ENCODE peak calls at places on chromosomes 5 and 9, in seven cellular contexts. One of them, this sample, is unnamed. For H3K4me1, the result is how much of the 10 kb centered on the place peaks cover.

GRCh38 chr9:104868687-104869404 is 59.1 kb downstream of the ABCA1 start:
- DNase-seq in left lung: peak
- DNase-seq in Peyer's patch: no peak
- DNase-seq in right atrium auricular region: no peak
- DNase-seq in lower lobe of right lung: peak
- DNase-seq in heart right ventricle: peak
- DNase-seq in left ventricle myocardium inferior: peak
- DNase-seq in this sample: no peak

GRCh38 chr5:120139039-120139438 is 325.1 kb upstream of the PRR16 start:
- DNase-seq in left lung: no peak
- DNase-seq in Peyer's patch: no peak
- DNase-seq in right atrium auricular region: no peak
- DNase-seq in lower lobe of right lung: no peak
- DNase-seq in heart right ventricle: no peak
- DNase-seq in left ventricle myocardium inferior: no peak
- DNase-seq in this sample: no peak

GRCh38 chr5:81303563-81303962 is 2.2 kb downstream of the ZCCHC9 start:
- DNase-seq in left lung: no peak
- DNase-seq in Peyer's patch: no peak
- DNase-seq in right atrium auricular region: no peak
- DNase-seq in lower lobe of right lung: no peak
- DNase-seq in heart right ventricle: no peak
- DNase-seq in left ventricle myocardium inferior: no peak
- DNase-seq in this sample: no peak

GRCh38 chr9:133188006-133188842 is 20.8 kb downstream of the OBP2B start:
- DNase-seq in left lung: no peak
- DNase-seq in Peyer's patch: no peak
- DNase-seq in right atrium auricular region: no peak
- DNase-seq in lower lobe of right lung: no peak
- DNase-seq in heart right ventricle: no peak
- DNase-seq in left ventricle myocardium inferior: no peak
- DNase-seq in this sample: no peak

GRCh38 chr5:153148624-153148976 is 341.9 kb upstream of the GRIA1 start:
- DNase-seq in left lung: no peak
- DNase-seq in Peyer's patch: no peak
- DNase-seq in right atrium auricular region: no peak
- DNase-seq in lower lobe of right lung: no peak
- DNase-seq in heart right ventricle: no peak
- DNase-seq in left ventricle myocardium inferior: no peak
- DNase-seq in this sample: no peak

GRCh38 chr9:75483636-75484035 is 395.3 kb downstream of the OSTF1 start:
- DNase-seq in left lung: no peak
- DNase-seq in Peyer's patch: no peak
- DNase-seq in right atrium auricular region: no peak
- DNase-seq in lower lobe of right lung: no peak
- DNase-seq in heart right ventricle: no peak
- DNase-seq in left ventricle myocardium inferior: no peak
- DNase-seq in this sample: no peak

GRCh38 chr9:134597041-134597913 is 44.3 kb upstream of the COL5A1 start:
- DNase-seq in left lung: no peak
- DNase-seq in Peyer's patch: no peak
- DNase-seq in right atrium auricular region: peak
- DNase-seq in lower lobe of right lung: no peak
- DNase-seq in heart right ventricle: no peak
- DNase-seq in left ventricle myocardium inferior: no peak
- DNase-seq in this sample: peak

GRCh38 chr9:112844771-112845542 is 45.7 kb downstream of the SLC46A2 start:
- DNase-seq in left lung: peak
- DNase-seq in Peyer's patch: peak
- DNase-seq in right atrium auricular region: peak
- DNase-seq in lower lobe of right lung: peak
- DNase-seq in heart right ventricle: peak
- DNase-seq in left ventricle myocardium inferior: peak
- DNase-seq in this sample: no peak

GRCh38 chr5:105462377-105462776 is 1899.8 kb upstream of the NUDT12 start:
- DNase-seq in left lung: no peak
- DNase-seq in Peyer's patch: no peak
- DNase-seq in right atrium auricular region: no peak
- DNase-seq in lower lobe of right lung: no peak
- DNase-seq in heart right ventricle: no peak
- DNase-seq in left ventricle myocardium inferior: no peak
- DNase-seq in this sample: no peak

GRCh38 chr9:126893079-126893478 is 21.5 kb upstream of the RALGPS1 start:
- DNase-seq in left lung: no peak
- DNase-seq in Peyer's patch: no peak
- DNase-seq in right atrium auricular region: no peak
- DNase-seq in lower lobe of right lung: no peak
- DNase-seq in heart right ventricle: no peak
- DNase-seq in left ventricle myocardium inferior: no peak
- DNase-seq in this sample: no peak

GRCh38 chr5:79255786-79256557 is 20.0 kb downstream of the JMY start:
- DNase-seq in left lung: no peak
- DNase-seq in Peyer's patch: no peak
- DNase-seq in right atrium auricular region: no peak
- DNase-seq in lower lobe of right lung: no peak
- DNase-seq in heart right ventricle: no peak
- DNase-seq in left ventricle myocardium inferior: no peak
- DNase-seq in this sample: no peak

GRCh38 chr5:16943846-16944675 is 8.0 kb upstream of the MYO10 start:
- DNase-seq in left lung: no peak
- DNase-seq in Peyer's patch: no peak
- DNase-seq in right atrium auricular region: no peak
- DNase-seq in lower lobe of right lung: no peak
- DNase-seq in heart right ventricle: no peak
- DNase-seq in left ventricle myocardium inferior: no peak
- DNase-seq in this sample: no peak

GRCh38 chr9:93057024-93057702 is 1.3 kb upstream of the SUSD3 start:
- DNase-seq in left lung: no peak
- DNase-seq in Peyer's patch: no peak
- DNase-seq in right atrium auricular region: no peak
- DNase-seq in lower lobe of right lung: no peak
- DNase-seq in heart right ventricle: no peak
- DNase-seq in left ventricle myocardium inferior: no peak
- DNase-seq in this sample: no peak

GRCh38 chr9:123604861-123605260 is 248.9 kb downstream of the CRB2 start:
- DNase-seq in left lung: no peak
- DNase-seq in Peyer's patch: no peak
- DNase-seq in right atrium auricular region: no peak
- DNase-seq in lower lobe of right lung: no peak
- DNase-seq in heart right ventricle: no peak
- DNase-seq in left ventricle myocardium inferior: no peak
- DNase-seq in this sample: no peak

GRCh38 chr9:126234681-126235349 is 91.8 kb upstream of the MVB12B start:
- DNase-seq in left lung: no peak
- DNase-seq in Peyer's patch: no peak
- DNase-seq in right atrium auricular region: no peak
- DNase-seq in lower lobe of right lung: no peak
- DNase-seq in heart right ventricle: no peak
- DNase-seq in left ventricle myocardium inferior: no peak
- DNase-seq in this sample: peak

GRCh38 chr9:37442556-37442955 is 20.1 kb downstream of the GRHPR start:
- DNase-seq in left lung: no peak
- DNase-seq in Peyer's patch: no peak
- DNase-seq in right atrium auricular region: no peak
- DNase-seq in lower lobe of right lung: no peak
- DNase-seq in heart right ventricle: no peak
- DNase-seq in left ventricle myocardium inferior: no peak
- DNase-seq in this sample: no peak

GRCh38 chr9:113185271-113185670 is 34.5 kb downstream of the SLC31A2 start:
- DNase-seq in left lung: no peak
- DNase-seq in Peyer's patch: no peak
- DNase-seq in right atrium auricular region: no peak
- DNase-seq in lower lobe of right lung: no peak
- DNase-seq in heart right ventricle: no peak
- DNase-seq in left ventricle myocardium inferior: no peak
- DNase-seq in this sample: peak

GRCh38 chr5:140734354-140734753 is 34.1 kb downstream of the ZMAT2 start:
- DNase-seq in left lung: no peak
- DNase-seq in Peyer's patch: no peak
- DNase-seq in right atrium auricular region: no peak
- DNase-seq in lower lobe of right lung: no peak
- DNase-seq in heart right ventricle: no peak
- DNase-seq in left ventricle myocardium inferior: no peak
- DNase-seq in this sample: no peak

GRCh38 chr9:95764920-95765319 is 110.6 kb upstream of the ERCC6L2 start:
- DNase-seq in left lung: no peak
- DNase-seq in Peyer's patch: no peak
- DNase-seq in right atrium auricular region: no peak
- DNase-seq in lower lobe of right lung: no peak
- DNase-seq in heart right ventricle: no peak
- DNase-seq in left ventricle myocardium inferior: no peak
- DNase-seq in this sample: no peak

GRCh38 chr5:169095976-169096375 is 205.0 kb downstream of the SLIT3 start:
- DNase-seq in left lung: no peak
- DNase-seq in Peyer's patch: no peak
- DNase-seq in right atrium auricular region: no peak
- DNase-seq in lower lobe of right lung: no peak
- DNase-seq in heart right ventricle: no peak
- DNase-seq in left ventricle myocardium inferior: no peak
- DNase-seq in this sample: no peak

GRCh38 chr9:107472581-107473335 is 16.8 kb downstream of the KLF4 start:
- DNase-seq in left lung: no peak
- DNase-seq in Peyer's patch: no peak
- DNase-seq in right atrium auricular region: no peak
- DNase-seq in lower lobe of right lung: no peak
- DNase-seq in heart right ventricle: no peak
- DNase-seq in left ventricle myocardium inferior: no peak
- DNase-seq in this sample: no peak

DNA sequence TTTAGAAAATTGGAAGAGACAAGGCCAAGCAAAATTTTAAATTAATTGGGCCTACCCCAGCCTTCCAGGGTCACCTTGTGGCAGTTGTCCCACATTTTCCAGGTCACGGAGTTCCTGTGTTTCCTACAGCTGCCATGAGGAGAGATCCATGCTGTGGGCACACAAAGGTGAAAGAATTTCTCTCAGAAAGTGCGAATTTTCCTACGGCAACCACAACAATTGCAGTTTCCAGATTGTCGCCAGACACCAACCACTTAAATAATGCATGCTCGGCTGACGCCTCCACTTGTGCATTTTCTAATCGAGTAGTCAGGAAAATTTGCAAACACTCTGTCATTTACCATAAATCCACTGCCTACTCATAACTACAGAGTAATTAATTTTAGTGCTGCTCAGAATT is 390.0 kb downstream of the NR2F1-AS1 start:
- DNase-seq in left lung: no peak
- DNase-seq in Peyer's patch: no peak
- DNase-seq in right atrium auricular region: no peak
- DNase-seq in lower lobe of right lung: no peak
- DNase-seq in heart right ventricle: no peak
- DNase-seq in left ventricle myocardium inferior: no peak
- DNase-seq in this sample: no peak
- H3K4me1 ChIP-seq in left lung: under half
- H3K4me1 ChIP-seq in Peyer's patch: under half
- H3K4me1 ChIP-seq in right atrium auricular region: under half
- H3K4me1 ChIP-seq in lower lobe of right lung: under half
- H3K4me1 ChIP-seq in heart right ventricle: under half
- H3K4me1 ChIP-seq in left ventricle myocardium inferior: under half
- H3K4me1 ChIP-seq in this sample: under half

GRCh38 chr9:35561468-35562261 is 43.4 kb upstream of the TESK1 start:
- DNase-seq in left lung: no peak
- DNase-seq in Peyer's patch: no peak
- DNase-seq in right atrium auricular region: no peak
- DNase-seq in lower lobe of right lung: no peak
- DNase-seq in heart right ventricle: no peak
- DNase-seq in left ventricle myocardium inferior: no peak
- DNase-seq in this sample: no peak

GRCh38 chr9:35562895-35563746 is 41.9 kb upstream of the TESK1 start:
- DNase-seq in left lung: no peak
- DNase-seq in Peyer's patch: no peak
- DNase-seq in right atrium auricular region: no peak
- DNase-seq in lower lobe of right lung: no peak
- DNase-seq in heart right ventricle: no peak
- DNase-seq in left ventricle myocardium inferior: no peak
- DNase-seq in this sample: no peak

GRCh38 chr9:35566417-35566816 is 38.6 kb upstream of the TESK1 start:
- DNase-seq in left lung: no peak
- DNase-seq in Peyer's patch: no peak
- DNase-seq in right atrium auricular region: no peak
- DNase-seq in lower lobe of right lung: no peak
- DNase-seq in heart right ventricle: no peak
- DNase-seq in left ventricle myocardium inferior: no peak
- DNase-seq in this sample: no peak

GRCh38 chr9:35564658-35565061 is 40.4 kb upstream of the TESK1 start:
- DNase-seq in left lung: no peak
- DNase-seq in Peyer's patch: no peak
- DNase-seq in right atrium auricular region: peak
- DNase-seq in lower lobe of right lung: no peak
- DNase-seq in heart right ventricle: no peak
- DNase-seq in left ventricle myocardium inferior: no peak
- DNase-seq in this sample: no peak

GRCh38 chr9:35563791-35564197 is 41.3 kb upstream of the TESK1 start:
- DNase-seq in left lung: no peak
- DNase-seq in Peyer's patch: no peak
- DNase-seq in right atrium auricular region: no peak
- DNase-seq in lower lobe of right lung: no peak
- DNase-seq in heart right ventricle: peak
- DNase-seq in left ventricle myocardium inferior: peak
- DNase-seq in this sample: no peak
- H3K4me3 ChIP-seq in left lung: no peak
- H3K4me3 ChIP-seq in Peyer's patch: peak
- H3K4me3 ChIP-seq in right atrium auricular region: peak
- H3K4me3 ChIP-seq in lower lobe of right lung: no peak
- H3K4me3 ChIP-seq in heart right ventricle: peak
- H3K4me3 ChIP-seq in left ventricle myocardium inferior: peak
- H3K4me3 ChIP-seq in this sample: peak

GRCh38 chr5:71699233-71699632 is 19.8 kb upstream of the CARTPT start:
- DNase-seq in left lung: no peak
- DNase-seq in Peyer's patch: no peak
- DNase-seq in right atrium auricular region: no peak
- DNase-seq in lower lobe of right lung: no peak
- DNase-seq in heart right ventricle: no peak
- DNase-seq in left ventricle myocardium inferior: no peak
- DNase-seq in this sample: no peak

GRCh38 chr5:71697967-71698366 is 21.1 kb upstream of the CARTPT start:
- DNase-seq in left lung: no peak
- DNase-seq in Peyer's patch: no peak
- DNase-seq in right atrium auricular region: no peak
- DNase-seq in lower lobe of right lung: no peak
- DNase-seq in heart right ventricle: peak
- DNase-seq in left ventricle myocardium inferior: peak
- DNase-seq in this sample: no peak

GRCh38 chr5:71695069-71695468 is 24.0 kb upstream of the CARTPT start:
- DNase-seq in left lung: no peak
- DNase-seq in Peyer's patch: peak
- DNase-seq in right atrium auricular region: no peak
- DNase-seq in lower lobe of right lung: no peak
- DNase-seq in heart right ventricle: no peak
- DNase-seq in left ventricle myocardium inferior: no peak
- DNase-seq in this sample: no peak

GRCh38 chr5:71695561-71695960 is 23.5 kb upstream of the CARTPT start:
- DNase-seq in left lung: no peak
- DNase-seq in Peyer's patch: no peak
- DNase-seq in right atrium auricular region: no peak
- DNase-seq in lower lobe of right lung: no peak
- DNase-seq in heart right ventricle: no peak
- DNase-seq in left ventricle myocardium inferior: no peak
- DNase-seq in this sample: no peak

GRCh38 chr5:71693828-71694427 is 25.1 kb upstream of the CARTPT start:
- DNase-seq in left lung: no peak
- DNase-seq in Peyer's patch: no peak
- DNase-seq in right atrium auricular region: no peak
- DNase-seq in lower lobe of right lung: no peak
- DNase-seq in heart right ventricle: no peak
- DNase-seq in left ventricle myocardium inferior: no peak
- DNase-seq in this sample: no peak
- H3K4me1 ChIP-seq in left lung: under half
- H3K4me1 ChIP-seq in Peyer's patch: under half
- H3K4me1 ChIP-seq in right atrium auricular region: under half
- H3K4me1 ChIP-seq in lower lobe of right lung: under half
- H3K4me1 ChIP-seq in heart right ventricle: under half
- H3K4me1 ChIP-seq in left ventricle myocardium inferior: under half
- H3K4me1 ChIP-seq in this sample: under half

GRCh38 chr9:36165766-36166149 is 3.4 kb upstream of the CCIN start:
- DNase-seq in left lung: no peak
- DNase-seq in Peyer's patch: no peak
- DNase-seq in right atrium auricular region: no peak
- DNase-seq in lower lobe of right lung: no peak
- DNase-seq in heart right ventricle: no peak
- DNase-seq in left ventricle myocardium inferior: no peak
- DNase-seq in this sample: no peak
- H3K4me3 ChIP-seq in left lung: peak
- H3K4me3 ChIP-seq in Peyer's patch: peak
- H3K4me3 ChIP-seq in right atrium auricular region: peak
- H3K4me3 ChIP-seq in lower lobe of right lung: peak
- H3K4me3 ChIP-seq in heart right ventricle: peak
- H3K4me3 ChIP-seq in left ventricle myocardium inferior: peak
- H3K4me3 ChIP-seq in this sample: peak

This sample was measured in esophagus muscularis mucosa.